ENCODE peak calls at places on chromosomes 5 and 9, in eight cellular contexts. I is HFFc6; L is progenitor cell of endocrine pancreas; O is tibial nerve; S is astrocyte of the cerebellum; Y is endothelial cell; M is CD8-positive, alpha-beta T cell; N is nephron progenitor cell. Z is an unnamed sample.

GRCh38 chr5:15463231-15463630 is 36.7 kb upstream of the FBXL7 start:
- DNase-seq in M (no peak), Y (no peak), L (no peak), O (no peak), I (peak), S (peak), N (no peak), Z (no peak)

GRCh38 chr9:35813434-35814105 is 1.3 kb downstream of the HINT2 start:
- DNase-seq in O (no peak), L (no peak), I (no peak), M (no peak), S (no peak), Y (no peak), N (no peak), Z (no peak)

GRCh38 chr9:106886111-106887046 is 23.4 kb downstream of the ZNF462 start:
- DNase-seq in Y (no peak), L (no peak), I (no peak), M (no peak), O (no peak), N (no peak), S (no peak), Z (no peak)

GRCh38 chr5:131633830-131634229 is 1.2 kb downstream of the RAPGEF6 start:
- DNase-seq in S (no peak), Y (no peak), M (no peak), O (no peak), L (no peak), I (no peak), N (no peak), Z (no peak)

GRCh38 chr5:172683696-172684464 is 42.8 kb downstream of the NEURL1B start:
- DNase-seq in O (no peak), M (peak), Y (peak), S (no peak), I (no peak), N (peak), L (no peak), Z (no peak)

GRCh38 chr9:136545065-136545965 is 533 bp downstream of the NOTCH1 start:
- DNase-seq in L (no peak), O (no peak), Y (no peak), M (peak), S (no peak), I (no peak), N (peak), Z (no peak)

GRCh38 chr9:108386859-108387384 is 468.9 kb downstream of the ACTL7B start:
- DNase-seq in O (no peak), M (no peak), I (peak), L (no peak), S (peak), N (no peak), Y (no peak), Z (no peak)

GRCh38 chr9:19473605-19474004 is 64.8 kb downstream of the ACER2 start:
- DNase-seq in S (no peak), N (no peak), I (no peak), M (no peak), O (no peak), Y (no peak), L (no peak), Z (no peak)

GRCh38 chr9:91840882-91841281 is 109.1 kb downstream of the ROR2 start:
- DNase-seq in L (no peak), O (no peak), M (no peak), Y (no peak), I (no peak), N (no peak), S (no peak), Z (no peak)

GRCh38 chr5:172835246-172836030 is 1.4 kb downstream of the ERGIC1 start:
- DNase-seq in S (no peak), L (no peak), O (no peak), I (no peak), Y (no peak), M (no peak), N (no peak), Z (no peak)

GRCh38 chr5:173035904-173036707 is 20.0 kb upstream of the CREBRF start:
- DNase-seq in S (no peak), N (no peak), I (no peak), Y (no peak), M (no peak), L (no peak), O (no peak), Z (no peak)

GRCh38 chr5:170311856-170312405 is 14.4 kb upstream of the LCP2 start:
- DNase-seq in M (no peak), I (no peak), N (no peak), L (no peak), Y (no peak), O (no peak), S (no peak), Z (no peak)

GRCh38 chr5:170313344-170313743 is 15.8 kb upstream of the LCP2 start:
- DNase-seq in S (no peak), M (peak), O (no peak), I (no peak), L (no peak), Y (no peak), N (no peak), Z (no peak)

GRCh38 chr5:170312666-170313065 is 15.1 kb upstream of the LCP2 start:
- DNase-seq in L (no peak), O (no peak), M (peak), S (no peak), I (no peak), N (no peak), Y (no peak), Z (no peak)

GRCh38 chr5:170307575-170308465 is 10.2 kb upstream of the LCP2 start:
- DNase-seq in S (no peak), Y (no peak), I (peak), N (no peak), M (no peak), O (peak), L (no peak), Z (no peak)

DNA sequence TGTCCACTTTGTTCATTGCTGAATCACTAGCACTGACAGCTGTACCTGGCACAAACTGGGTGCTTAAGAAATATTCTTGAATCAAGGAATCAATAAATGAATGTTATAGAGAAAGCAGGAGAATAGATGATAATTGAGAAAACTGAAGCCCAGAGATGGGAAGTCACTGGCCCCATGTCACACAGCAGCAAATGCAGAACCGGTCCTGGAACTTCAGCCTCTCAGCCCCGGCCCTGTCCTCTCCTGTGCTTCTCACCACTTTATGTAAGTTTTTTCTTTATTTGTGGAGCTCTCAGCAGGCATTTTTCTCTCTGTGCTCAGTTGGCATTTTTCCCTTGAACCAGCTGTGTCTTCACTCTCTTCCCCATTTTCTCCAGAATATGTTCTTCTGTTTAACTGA is 12.6 kb upstream of the LCP2 start:
- DNase-seq in N (no peak), S (no peak), M (no peak), L (no peak), I (no peak), Y (no peak), O (no peak), Z (no peak)
- TF ChIP-seq CTCF in N (no peak), S (no peak), M (no peak), L (no peak), I (no peak), Y (no peak), O (no peak), Z (no peak)

GRCh38 chr9:103734471-103734870 is 359.6 kb upstream of the SMC2 start:
- DNase-seq in Y (no peak), N (no peak), L (no peak), M (no peak), O (no peak), I (no peak), S (no peak), Z (no peak)
- TF ChIP-seq CTCF in Y (no peak), N (no peak), L (no peak), M (no peak), O (no peak), I (no peak), S (no peak), Z (no peak)

GRCh38 chr5:6585168-6585567 is 47.7 kb downstream of the NSUN2 start:
- DNase-seq in I (no peak), Y (no peak), M (no peak), L (no peak), N (no peak), O (no peak), S (no peak), Z (no peak)

GRCh38 chr5:6583049-6583880 is 49.6 kb downstream of the NSUN2 start:
- DNase-seq in Y (peak), M (no peak), I (no peak), N (peak), S (no peak), L (peak), O (no peak), Z (peak)

GRCh38 chr5:6585939-6586646 is 46.8 kb downstream of the NSUN2 start:
- DNase-seq in M (no peak), Y (no peak), N (no peak), O (no peak), L (no peak), I (no peak), S (no peak), Z (no peak)

GRCh38 chr5:6584101-6584645 is 48.7 kb downstream of the NSUN2 start:
- DNase-seq in O (no peak), S (no peak), M (no peak), I (no peak), L (no peak), Y (no peak), N (no peak), Z (no peak)

GRCh38 chr5:6584727-6585126 is 48.1 kb downstream of the NSUN2 start:
- DNase-seq in N (no peak), S (no peak), Y (no peak), M (no peak), O (no peak), L (no peak), I (no peak), Z (no peak)
- TF ChIP-seq CTCF in N (no peak), S (no peak), Y (no peak), M (no peak), O (no peak), L (no peak), I (no peak), Z (no peak)

GRCh38 chr5:84130006-84130580 is 254.6 kb downstream of the EDIL3 start:
- DNase-seq in L (no peak), S (no peak), N (no peak), Y (no peak), O (no peak), M (no peak), I (no peak), Z (no peak)
- TF ChIP-seq CTCF in L (no peak), S (no peak), N (no peak), Y (no peak), O (no peak), M (no peak), I (no peak), Z (no peak)

DNA sequence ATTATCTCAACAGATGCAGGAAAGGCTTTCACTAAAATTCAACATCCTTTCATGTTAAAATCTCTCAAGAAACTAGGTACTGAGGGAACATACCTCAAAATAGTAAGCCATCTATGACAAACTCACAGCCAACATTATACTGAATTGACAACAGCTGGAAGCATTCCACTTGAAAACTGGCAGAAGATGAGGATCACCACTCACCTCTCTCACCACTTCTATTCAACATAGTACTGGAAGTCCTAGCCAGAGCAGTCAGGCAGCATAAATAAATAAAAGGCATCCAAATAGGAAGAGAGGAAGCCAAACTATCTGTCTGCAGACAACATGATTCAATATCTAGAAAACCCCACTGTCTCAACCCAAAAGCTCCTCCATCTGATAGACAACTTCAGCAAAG is 203.6 kb upstream of the GRAMD2B start:
- DNase-seq in Y (no peak), I (no peak), S (no peak), M (no peak), O (no peak), L (no peak), N (no peak), Z (no peak)
- TF ChIP-seq CTCF in Y (no peak), I (no peak), S (no peak), M (no peak), O (no peak), L (no peak), N (no peak), Z (no peak)

Z was measured in mesothelial cell of epicardium.